ENCODE peak calls at places on chromosomes 16 and 17, in ten cellular contexts. One of them, this sample, is unnamed.
A peak's percentile ranks its signal among the peaks of the same experiment; 100 is the strongest.

GRCh38 chr16:82748026-82748425 is 121.3 kb downstream of the CDH13 start:
- DNase-seq in C1 segment of cervical spinal cord: no peak
- DNase-seq in stimulated activated CD4-positive, alpha-beta T cell treated with anti-CD3 and anti-CD28 coated beads, Interleukin-15, amount 100 ng/mL, for 1 hour: no peak
- DNase-seq in CD8-positive, alpha-beta memory T cell: no peak
- DNase-seq in NCI-H1436: no peak
- DNase-seq in hypothalamus: no peak
- DNase-seq in astrocyte of the cerebellum: peak; percentile 82
- DNase-seq in PC-9: no peak
- DNase-seq in A549: no peak
- DNase-seq in lung: no peak
- DNase-seq in this sample: no peak

GRCh38 chr16:56684926-56685590 is 2.8 kb downstream of the MT1X start:
- DNase-seq in C1 segment of cervical spinal cord: peak; percentile 60
- DNase-seq in stimulated activated CD4-positive, alpha-beta T cell treated with anti-CD3 and anti-CD28 coated beads, Interleukin-15, amount 100 ng/mL, for 1 hour: no peak
- DNase-seq in CD8-positive, alpha-beta memory T cell: no peak
- DNase-seq in NCI-H1436: no peak
- DNase-seq in hypothalamus: no peak
- DNase-seq in astrocyte of the cerebellum: no peak
- DNase-seq in PC-9: no peak
- DNase-seq in A549: no peak
- DNase-seq in lung: no peak
- DNase-seq in this sample: no peak

GRCh38 chr17:81322271-81323082 is 27.4 kb upstream of the SLC38A10 start:
- DNase-seq in C1 segment of cervical spinal cord: no peak
- DNase-seq in stimulated activated CD4-positive, alpha-beta T cell treated with anti-CD3 and anti-CD28 coated beads, Interleukin-15, amount 100 ng/mL, for 1 hour: no peak
- DNase-seq in CD8-positive, alpha-beta memory T cell: peak; percentile 15
- DNase-seq in NCI-H1436: peak; percentile 38
- DNase-seq in hypothalamus: no peak
- DNase-seq in astrocyte of the cerebellum: no peak
- DNase-seq in PC-9: no peak
- DNase-seq in A549: peak; percentile 72
- DNase-seq in lung: no peak
- DNase-seq in this sample: no peak

GRCh38 chr16:31134625-31135534 is 647 bp downstream of the PRSS8 start:
- DNase-seq in C1 segment of cervical spinal cord: no peak
- DNase-seq in stimulated activated CD4-positive, alpha-beta T cell treated with anti-CD3 and anti-CD28 coated beads, Interleukin-15, amount 100 ng/mL, for 1 hour: no peak
- DNase-seq in CD8-positive, alpha-beta memory T cell: no peak
- DNase-seq in NCI-H1436: peak; percentile 50
- DNase-seq in hypothalamus: no peak
- DNase-seq in astrocyte of the cerebellum: no peak
- DNase-seq in PC-9: peak; percentile 76
- DNase-seq in A549: no peak
- DNase-seq in lung: peak; percentile 64
- DNase-seq in this sample: no peak

GRCh38 chr17:42698736-42699414 is 16.5 kb downstream of the CNTNAP1 start:
- DNase-seq in C1 segment of cervical spinal cord: no peak
- DNase-seq in stimulated activated CD4-positive, alpha-beta T cell treated with anti-CD3 and anti-CD28 coated beads, Interleukin-15, amount 100 ng/mL, for 1 hour: no peak
- DNase-seq in CD8-positive, alpha-beta memory T cell: no peak
- DNase-seq in NCI-H1436: no peak
- DNase-seq in hypothalamus: no peak
- DNase-seq in astrocyte of the cerebellum: no peak
- DNase-seq in PC-9: no peak
- DNase-seq in A549: no peak
- DNase-seq in lung: no peak
- DNase-seq in this sample: no peak

GRCh38 chr16:20851601-20852000 is 45.3 kb downstream of the REXO5 start:
- DNase-seq in C1 segment of cervical spinal cord: no peak
- DNase-seq in stimulated activated CD4-positive, alpha-beta T cell treated with anti-CD3 and anti-CD28 coated beads, Interleukin-15, amount 100 ng/mL, for 1 hour: no peak
- DNase-seq in CD8-positive, alpha-beta memory T cell: no peak
- DNase-seq in NCI-H1436: no peak
- DNase-seq in hypothalamus: no peak
- DNase-seq in astrocyte of the cerebellum: peak; percentile 87
- DNase-seq in PC-9: peak; percentile 73
- DNase-seq in A549: peak; percentile 82
- DNase-seq in lung: peak; percentile 87
- DNase-seq in this sample: peak; percentile 14

GRCh38 chr16:13436641-13437423 is 483.1 kb upstream of the ERCC4 start:
- DNase-seq in C1 segment of cervical spinal cord: no peak
- DNase-seq in stimulated activated CD4-positive, alpha-beta T cell treated with anti-CD3 and anti-CD28 coated beads, Interleukin-15, amount 100 ng/mL, for 1 hour: no peak
- DNase-seq in CD8-positive, alpha-beta memory T cell: no peak
- DNase-seq in NCI-H1436: no peak
- DNase-seq in hypothalamus: no peak
- DNase-seq in astrocyte of the cerebellum: peak; percentile 11
- DNase-seq in PC-9: peak; percentile 58
- DNase-seq in A549: peak; percentile 9
- DNase-seq in lung: no peak
- DNase-seq in this sample: no peak

GRCh38 chr17:63439682-63440081 is 6.4 kb downstream of the CYB561 start:
- DNase-seq in C1 segment of cervical spinal cord: no peak
- DNase-seq in stimulated activated CD4-positive, alpha-beta T cell treated with anti-CD3 and anti-CD28 coated beads, Interleukin-15, amount 100 ng/mL, for 1 hour: no peak
- DNase-seq in CD8-positive, alpha-beta memory T cell: peak; percentile 56
- DNase-seq in NCI-H1436: no peak
- DNase-seq in hypothalamus: no peak
- DNase-seq in astrocyte of the cerebellum: peak; percentile 68
- DNase-seq in PC-9: no peak
- DNase-seq in A549: no peak
- DNase-seq in lung: no peak
- DNase-seq in this sample: no peak

GRCh38 chr17:16491131-16491702 is 776 bp downstream of the LRRC75A start:
- DNase-seq in C1 segment of cervical spinal cord: no peak
- DNase-seq in stimulated activated CD4-positive, alpha-beta T cell treated with anti-CD3 and anti-CD28 coated beads, Interleukin-15, amount 100 ng/mL, for 1 hour: no peak
- DNase-seq in CD8-positive, alpha-beta memory T cell: peak; percentile 16
- DNase-seq in NCI-H1436: peak; percentile 55
- DNase-seq in hypothalamus: no peak
- DNase-seq in astrocyte of the cerebellum: no peak
- DNase-seq in PC-9: peak; percentile 55
- DNase-seq in A549: no peak
- DNase-seq in lung: no peak
- DNase-seq in this sample: no peak

GRCh38 chr16:12163970-12164369 is 187.4 kb downstream of the SNX29 start:
- DNase-seq in C1 segment of cervical spinal cord: no peak
- DNase-seq in stimulated activated CD4-positive, alpha-beta T cell treated with anti-CD3 and anti-CD28 coated beads, Interleukin-15, amount 100 ng/mL, for 1 hour: no peak
- DNase-seq in CD8-positive, alpha-beta memory T cell: no peak
- DNase-seq in NCI-H1436: no peak
- DNase-seq in hypothalamus: no peak
- DNase-seq in astrocyte of the cerebellum: no peak
- DNase-seq in PC-9: no peak
- DNase-seq in A549: no peak
- DNase-seq in lung: no peak
- DNase-seq in this sample: no peak

GRCh38 chr17:28723159-28723835 is 2.7 kb downstream of the TLCD1 start:
- DNase-seq in C1 segment of cervical spinal cord: no peak
- DNase-seq in stimulated activated CD4-positive, alpha-beta T cell treated with anti-CD3 and anti-CD28 coated beads, Interleukin-15, amount 100 ng/mL, for 1 hour: no peak
- DNase-seq in CD8-positive, alpha-beta memory T cell: no peak
- DNase-seq in NCI-H1436: no peak
- DNase-seq in hypothalamus: no peak
- DNase-seq in astrocyte of the cerebellum: no peak
- DNase-seq in PC-9: no peak
- DNase-seq in A549: no peak
- DNase-seq in lung: no peak
- DNase-seq in this sample: no peak

GRCh38 chr17:27577884-27578717 is 52.9 kb upstream of the LGALS9 start:
- DNase-seq in C1 segment of cervical spinal cord: no peak
- DNase-seq in stimulated activated CD4-positive, alpha-beta T cell treated with anti-CD3 and anti-CD28 coated beads, Interleukin-15, amount 100 ng/mL, for 1 hour: no peak
- DNase-seq in CD8-positive, alpha-beta memory T cell: no peak
- DNase-seq in NCI-H1436: no peak
- DNase-seq in hypothalamus: no peak
- DNase-seq in astrocyte of the cerebellum: no peak
- DNase-seq in PC-9: no peak
- DNase-seq in A549: no peak
- DNase-seq in lung: no peak
- DNase-seq in this sample: no peak

GRCh38 chr16:81730090-81731051 is 48.7 kb upstream of the PLCG2 start:
- DNase-seq in C1 segment of cervical spinal cord: peak; percentile 49
- DNase-seq in stimulated activated CD4-positive, alpha-beta T cell treated with anti-CD3 and anti-CD28 coated beads, Interleukin-15, amount 100 ng/mL, for 1 hour: peak; percentile 42
- DNase-seq in CD8-positive, alpha-beta memory T cell: peak; percentile 48
- DNase-seq in NCI-H1436: peak; percentile 90
- DNase-seq in hypothalamus: peak; percentile 61
- DNase-seq in astrocyte of the cerebellum: peak; percentile 54
- DNase-seq in PC-9: peak; percentile 71
- DNase-seq in A549: peak; percentile 95
- DNase-seq in lung: peak; percentile 85
- DNase-seq in this sample: peak; percentile 14

GRCh38 chr16:58031016-58031800 is 5.7 kb downstream of the MMP15 start:
- DNase-seq in C1 segment of cervical spinal cord: no peak
- DNase-seq in stimulated activated CD4-positive, alpha-beta T cell treated with anti-CD3 and anti-CD28 coated beads, Interleukin-15, amount 100 ng/mL, for 1 hour: no peak
- DNase-seq in CD8-positive, alpha-beta memory T cell: no peak
- DNase-seq in NCI-H1436: no peak
- DNase-seq in hypothalamus: no peak
- DNase-seq in astrocyte of the cerebellum: no peak
- DNase-seq in PC-9: no peak
- DNase-seq in A549: no peak
- DNase-seq in lung: peak; percentile 40
- DNase-seq in this sample: no peak

GRCh38 chr16:89312598-89313299 is 95.2 kb downstream of the ZNF778 start:
- DNase-seq in C1 segment of cervical spinal cord: no peak
- DNase-seq in stimulated activated CD4-positive, alpha-beta T cell treated with anti-CD3 and anti-CD28 coated beads, Interleukin-15, amount 100 ng/mL, for 1 hour: no peak
- DNase-seq in CD8-positive, alpha-beta memory T cell: no peak
- DNase-seq in NCI-H1436: no peak
- DNase-seq in hypothalamus: no peak
- DNase-seq in astrocyte of the cerebellum: no peak
- DNase-seq in PC-9: no peak
- DNase-seq in A549: no peak
- DNase-seq in lung: no peak
- DNase-seq in this sample: no peak

GRCh38 chr17:75194879-75195278 is 10.6 kb upstream of the NUP85 start:
- DNase-seq in C1 segment of cervical spinal cord: no peak
- DNase-seq in stimulated activated CD4-positive, alpha-beta T cell treated with anti-CD3 and anti-CD28 coated beads, Interleukin-15, amount 100 ng/mL, for 1 hour: no peak
- DNase-seq in CD8-positive, alpha-beta memory T cell: no peak
- DNase-seq in NCI-H1436: no peak
- DNase-seq in hypothalamus: no peak
- DNase-seq in astrocyte of the cerebellum: no peak
- DNase-seq in PC-9: peak; percentile 23
- DNase-seq in A549: no peak
- DNase-seq in lung: no peak
- DNase-seq in this sample: no peak

GRCh38 chr16:3890091-3890490 is 9.6 kb upstream of the CREBBP start:
- DNase-seq in C1 segment of cervical spinal cord: no peak
- DNase-seq in stimulated activated CD4-positive, alpha-beta T cell treated with anti-CD3 and anti-CD28 coated beads, Interleukin-15, amount 100 ng/mL, for 1 hour: no peak
- DNase-seq in CD8-positive, alpha-beta memory T cell: no peak
- DNase-seq in NCI-H1436: no peak
- DNase-seq in hypothalamus: no peak
- DNase-seq in astrocyte of the cerebellum: no peak
- DNase-seq in PC-9: no peak
- DNase-seq in A549: no peak
- DNase-seq in lung: no peak
- DNase-seq in this sample: no peak

GRCh38 chr16:3328643-3329042 is 23.3 kb downstream of the ZNF75A start:
- DNase-seq in C1 segment of cervical spinal cord: no peak
- DNase-seq in stimulated activated CD4-positive, alpha-beta T cell treated with anti-CD3 and anti-CD28 coated beads, Interleukin-15, amount 100 ng/mL, for 1 hour: no peak
- DNase-seq in CD8-positive, alpha-beta memory T cell: no peak
- DNase-seq in NCI-H1436: no peak
- DNase-seq in hypothalamus: no peak
- DNase-seq in astrocyte of the cerebellum: no peak
- DNase-seq in PC-9: no peak
- DNase-seq in A549: no peak
- DNase-seq in lung: no peak
- DNase-seq in this sample: no peak

GRCh38 chr17:62206550-62206949 is 141.5 kb upstream of the MED13 start:
- DNase-seq in C1 segment of cervical spinal cord: no peak
- DNase-seq in stimulated activated CD4-positive, alpha-beta T cell treated with anti-CD3 and anti-CD28 coated beads, Interleukin-15, amount 100 ng/mL, for 1 hour: no peak
- DNase-seq in CD8-positive, alpha-beta memory T cell: no peak
- DNase-seq in NCI-H1436: no peak
- DNase-seq in hypothalamus: no peak
- DNase-seq in astrocyte of the cerebellum: no peak
- DNase-seq in PC-9: no peak
- DNase-seq in A549: no peak
- DNase-seq in lung: no peak
- DNase-seq in this sample: no peak

GRCh38 chr17:72587773-72588511 is 467.1 kb downstream of the SOX9 start:
- DNase-seq in C1 segment of cervical spinal cord: no peak
- DNase-seq in stimulated activated CD4-positive, alpha-beta T cell treated with anti-CD3 and anti-CD28 coated beads, Interleukin-15, amount 100 ng/mL, for 1 hour: no peak
- DNase-seq in CD8-positive, alpha-beta memory T cell: no peak
- DNase-seq in NCI-H1436: peak; percentile 40
- DNase-seq in hypothalamus: no peak
- DNase-seq in astrocyte of the cerebellum: no peak
- DNase-seq in PC-9: peak; percentile 53
- DNase-seq in A549: peak; percentile 54
- DNase-seq in lung: no peak
- DNase-seq in this sample: no peak

GRCh38 chr17:61451538-61452300 is 503 bp upstream of the TBX4 start:
- DNase-seq in C1 segment of cervical spinal cord: no peak
- DNase-seq in stimulated activated CD4-positive, alpha-beta T cell treated with anti-CD3 and anti-CD28 coated beads, Interleukin-15, amount 100 ng/mL, for 1 hour: no peak
- DNase-seq in CD8-positive, alpha-beta memory T cell: no peak
- DNase-seq in NCI-H1436: no peak
- DNase-seq in hypothalamus: no peak
- DNase-seq in astrocyte of the cerebellum: no peak
- DNase-seq in PC-9: no peak
- DNase-seq in A549: no peak
- DNase-seq in lung: no peak
- DNase-seq in this sample: no peak

GRCh38 chr16:73019456-73020362 is 28.2 kb downstream of the ZFHX3 start:
- DNase-seq in C1 segment of cervical spinal cord: no peak
- DNase-seq in stimulated activated CD4-positive, alpha-beta T cell treated with anti-CD3 and anti-CD28 coated beads, Interleukin-15, amount 100 ng/mL, for 1 hour: no peak
- DNase-seq in CD8-positive, alpha-beta memory T cell: no peak
- DNase-seq in NCI-H1436: no peak
- DNase-seq in hypothalamus: no peak
- DNase-seq in astrocyte of the cerebellum: peak; percentile 36
- DNase-seq in PC-9: peak; percentile 46
- DNase-seq in A549: peak; percentile 89
- DNase-seq in lung: no peak
- DNase-seq in this sample: no peak